ENCODE peak calls at places on chromosome 21, in seven cellular contexts. One of them, this sample, is unnamed.

GRCh38 chr21:33687634-33688033 is 45.3 kb downstream of the ITSN1 start:
- DNase-seq in breast epithelium: no peak
- DNase-seq in endothelial cell of umbilical vein: no peak
- DNase-seq in K562: no peak
- DNase-seq in Panc1: no peak
- DNase-seq in SK-N-SH: no peak
- DNase-seq in transverse colon: no peak
- DNase-seq in this sample: no peak

GRCh38 chr21:32114434-32115063 is 164.3 kb downstream of the MIS18A start:
- DNase-seq in SK-N-SH: no peak
- DNase-seq in transverse colon: no peak
- DNase-seq in breast epithelium: no peak
- DNase-seq in Panc1: no peak
- DNase-seq in endothelial cell of umbilical vein: no peak
- DNase-seq in K562: no peak
- DNase-seq in this sample: no peak

GRCh38 chr21:46284077-46284644 is 1.2 kb downstream of the MCM3AP start:
- DNase-seq in Panc1: no peak
- DNase-seq in breast epithelium: peak; percentile 31
- DNase-seq in SK-N-SH: no peak
- DNase-seq in endothelial cell of umbilical vein: peak; percentile 51
- DNase-seq in transverse colon: peak; percentile 36
- DNase-seq in K562: no peak
- DNase-seq in this sample: no peak

GRCh38 chr21:23936224-23936623 is 1671.1 kb downstream of the MRPL39 start:
- DNase-seq in Panc1: no peak
- DNase-seq in SK-N-SH: peak; percentile 39
- DNase-seq in breast epithelium: no peak
- DNase-seq in transverse colon: no peak
- DNase-seq in endothelial cell of umbilical vein: peak; percentile 17
- DNase-seq in K562: peak; percentile 19
- DNase-seq in this sample: no peak

GRCh38 chr21:16084776-16085364 is 355.1 kb downstream of the USP25 start:
- DNase-seq in Panc1: no peak
- DNase-seq in breast epithelium: no peak
- DNase-seq in transverse colon: no peak
- DNase-seq in endothelial cell of umbilical vein: no peak
- DNase-seq in SK-N-SH: no peak
- DNase-seq in K562: no peak
- DNase-seq in this sample: no peak

GRCh38 chr21:29658177-29658933 is 281.4 kb downstream of the GRIK1 start:
- DNase-seq in endothelial cell of umbilical vein: no peak
- DNase-seq in K562: no peak
- DNase-seq in transverse colon: no peak
- DNase-seq in Panc1: no peak
- DNase-seq in breast epithelium: no peak
- DNase-seq in SK-N-SH: no peak
- DNase-seq in this sample: no peak

GRCh38 chr21:29506214-29506613 is 207.5 kb downstream of the BACH1 start:
- DNase-seq in SK-N-SH: no peak
- DNase-seq in Panc1: no peak
- DNase-seq in endothelial cell of umbilical vein: no peak
- DNase-seq in transverse colon: no peak
- DNase-seq in K562: no peak
- DNase-seq in breast epithelium: no peak
- DNase-seq in this sample: no peak

GRCh38 chr21:36966846-36967657 is 583 bp upstream of the HLCS start:
- DNase-seq in SK-N-SH: no peak
- DNase-seq in breast epithelium: no peak
- DNase-seq in transverse colon: no peak
- DNase-seq in K562: no peak
- DNase-seq in Panc1: no peak
- DNase-seq in endothelial cell of umbilical vein: peak; percentile 88
- DNase-seq in this sample: peak; percentile 90

GRCh38 chr21:34219334-34220020 is 144.3 kb upstream of the KCNE2 start:
- DNase-seq in SK-N-SH: no peak
- DNase-seq in endothelial cell of umbilical vein: no peak
- DNase-seq in Panc1: no peak
- DNase-seq in transverse colon: no peak
- DNase-seq in K562: no peak
- DNase-seq in breast epithelium: no peak
- DNase-seq in this sample: no peak

GRCh38 chr21:16315223-16315622 is 585.4 kb downstream of the USP25 start:
- DNase-seq in SK-N-SH: no peak
- DNase-seq in endothelial cell of umbilical vein: no peak
- DNase-seq in Panc1: no peak
- DNase-seq in K562: no peak
- DNase-seq in transverse colon: no peak
- DNase-seq in breast epithelium: no peak
- DNase-seq in this sample: no peak

GRCh38 chr21:32256873-32257620 is 21.8 kb downstream of the MIS18A start:
- DNase-seq in endothelial cell of umbilical vein: peak; percentile 95
- DNase-seq in transverse colon: peak; percentile 53
- DNase-seq in K562: no peak
- DNase-seq in breast epithelium: peak; percentile 66
- DNase-seq in Panc1: no peak
- DNase-seq in SK-N-SH: peak; percentile 85
- DNase-seq in this sample: no peak

GRCh38 chr21:26461500-26461899 is 111.6 kb downstream of the CYYR1 start:
- DNase-seq in K562: no peak
- DNase-seq in endothelial cell of umbilical vein: no peak
- DNase-seq in SK-N-SH: no peak
- DNase-seq in Panc1: no peak
- DNase-seq in breast epithelium: no peak
- DNase-seq in transverse colon: no peak
- DNase-seq in this sample: no peak

GRCh38 chr21:46667191-46667734 is 31.8 kb downstream of the PRMT2 start:
- DNase-seq in Panc1: no peak
- DNase-seq in endothelial cell of umbilical vein: peak; percentile 21
- DNase-seq in K562: no peak
- DNase-seq in breast epithelium: no peak
- DNase-seq in SK-N-SH: peak; percentile 78
- DNase-seq in transverse colon: no peak
- DNase-seq in this sample: no peak

GRCh38 chr21:38244407-38244787 is 12.4 kb upstream of the KCNJ15 start:
- DNase-seq in endothelial cell of umbilical vein: no peak
- DNase-seq in Panc1: no peak
- DNase-seq in transverse colon: no peak
- DNase-seq in breast epithelium: no peak
- DNase-seq in SK-N-SH: no peak
- DNase-seq in K562: no peak
- DNase-seq in this sample: no peak

GRCh38 chr21:40901690-40902089 is 54.7 kb upstream of the DSCAM start:
- DNase-seq in breast epithelium: peak; percentile 67
- DNase-seq in endothelial cell of umbilical vein: no peak
- DNase-seq in Panc1: no peak
- DNase-seq in K562: no peak
- DNase-seq in SK-N-SH: no peak
- DNase-seq in transverse colon: no peak
- DNase-seq in this sample: no peak

GRCh38 chr21:36926989-36927695 is 39.3 kb downstream of the HLCS start:
- DNase-seq in endothelial cell of umbilical vein: no peak
- DNase-seq in SK-N-SH: no peak
- DNase-seq in Panc1: no peak
- DNase-seq in transverse colon: no peak
- DNase-seq in breast epithelium: no peak
- DNase-seq in K562: no peak
- DNase-seq in this sample: no peak

GRCh38 chr21:31915566-31915965 is 42.7 kb downstream of the HUNK start:
- DNase-seq in K562: no peak
- DNase-seq in breast epithelium: no peak
- DNase-seq in endothelial cell of umbilical vein: no peak
- DNase-seq in Panc1: no peak
- DNase-seq in transverse colon: no peak
- DNase-seq in SK-N-SH: no peak
- DNase-seq in this sample: no peak

GRCh38 chr21:35258521-35258920 is 209.4 kb upstream of the RUNX1 start:
- DNase-seq in K562: no peak
- DNase-seq in transverse colon: no peak
- DNase-seq in endothelial cell of umbilical vein: no peak
- DNase-seq in Panc1: no peak
- DNase-seq in SK-N-SH: no peak
- DNase-seq in breast epithelium: no peak
- DNase-seq in this sample: no peak

GRCh38 chr21:35256468-35256988 is 207.4 kb upstream of the RUNX1 start:
- DNase-seq in SK-N-SH: peak; percentile 5
- DNase-seq in Panc1: peak; percentile 91
- DNase-seq in endothelial cell of umbilical vein: peak; percentile 98
- DNase-seq in K562: peak; percentile 53
- DNase-seq in transverse colon: peak; percentile 78
- DNase-seq in breast epithelium: peak; percentile 76
- DNase-seq in this sample: no peak

GRCh38 chr21:35259452-35259851 is 210.3 kb upstream of the RUNX1 start:
- DNase-seq in Panc1: no peak
- DNase-seq in transverse colon: no peak
- DNase-seq in K562: no peak
- DNase-seq in breast epithelium: no peak
- DNase-seq in endothelial cell of umbilical vein: no peak
- DNase-seq in SK-N-SH: no peak
- DNase-seq in this sample: no peak

GRCh38 chr21:35254752-35255138 is 205.6 kb upstream of the RUNX1 start:
- DNase-seq in SK-N-SH: no peak
- DNase-seq in endothelial cell of umbilical vein: no peak
- DNase-seq in Panc1: no peak
- DNase-seq in transverse colon: no peak
- DNase-seq in breast epithelium: no peak
- DNase-seq in K562: no peak
- DNase-seq in this sample: no peak

DNA sequence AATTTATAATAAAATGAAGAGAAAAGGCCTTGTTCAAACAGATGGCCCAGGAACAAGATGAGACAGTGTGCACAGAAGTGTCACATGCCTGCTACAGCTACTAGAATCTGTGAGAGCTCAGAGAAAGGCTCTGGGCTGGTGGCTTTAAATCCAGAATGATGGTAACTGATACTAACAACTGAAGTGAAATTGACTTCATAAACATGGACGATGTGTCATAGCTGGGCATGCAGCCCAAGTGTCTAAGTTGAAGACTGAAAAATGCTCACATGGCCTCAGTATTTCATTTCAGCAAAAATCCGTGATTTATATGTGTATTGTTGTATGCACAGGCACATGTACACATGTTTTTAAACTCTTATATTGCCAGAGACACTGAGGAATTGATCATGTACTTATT is 208.3 kb upstream of the RUNX1 start:
- DNase-seq in endothelial cell of umbilical vein: peak; percentile 97
- DNase-seq in SK-N-SH: no peak
- DNase-seq in K562: no peak
- DNase-seq in breast epithelium: peak; percentile 43
- DNase-seq in Panc1: peak; percentile 61
- DNase-seq in transverse colon: peak; percentile 51
- DNase-seq in this sample: no peak
- TF ChIP-seq POLR2AphosphoS5 in endothelial cell of umbilical vein: no peak
- TF ChIP-seq POLR2AphosphoS5 in SK-N-SH: peak; percentile 37
- TF ChIP-seq POLR2AphosphoS5 in K562: no peak
- TF ChIP-seq POLR2AphosphoS5 in breast epithelium: no peak
- TF ChIP-seq POLR2AphosphoS5 in Panc1: no peak
- TF ChIP-seq POLR2AphosphoS5 in transverse colon: peak; percentile 10
- TF ChIP-seq POLR2AphosphoS5 in this sample: no peak

DNA sequence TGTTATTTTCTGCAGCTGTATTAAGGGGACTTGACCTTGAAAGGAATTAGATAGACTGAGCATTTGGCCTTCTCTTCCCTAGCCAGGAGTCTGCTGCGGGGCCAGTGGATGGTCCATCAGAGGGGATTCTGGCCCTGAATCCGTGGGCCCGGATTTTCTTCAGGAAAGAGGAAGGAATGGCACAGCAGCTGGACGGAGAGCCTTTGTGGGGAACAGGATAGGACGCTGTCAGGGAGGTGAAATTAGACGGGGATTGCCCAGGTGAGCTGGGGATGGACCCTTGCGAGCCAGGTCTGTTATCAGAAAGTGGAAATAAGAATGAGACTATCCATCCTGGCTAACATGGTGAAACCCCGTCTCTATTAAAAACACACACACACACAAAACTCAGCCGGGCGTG is 1.7 kb upstream of the C2CD2 start:
- DNase-seq in K562: no peak
- DNase-seq in Panc1: no peak
- DNase-seq in SK-N-SH: no peak
- DNase-seq in breast epithelium: no peak
- DNase-seq in transverse colon: no peak
- DNase-seq in endothelial cell of umbilical vein: no peak
- DNase-seq in this sample: peak; percentile 54
- H3K4me3 ChIP-seq in K562: no peak overlapping the region
- H3K4me3 ChIP-seq in Panc1: no peak overlapping the region
- H3K4me3 ChIP-seq in SK-N-SH: no peak overlapping the region
- H3K4me3 ChIP-seq in breast epithelium: no peak overlapping the region
- H3K4me3 ChIP-seq in transverse colon: no peak overlapping the region
- H3K4me3 ChIP-seq in endothelial cell of umbilical vein: no peak overlapping the region
- H3K4me3 ChIP-seq in this sample: no peak overlapping the region

GRCh38 chr21:44910229-44911065 is 10.3 kb downstream of the ITGB2 start:
- DNase-seq in breast epithelium: no peak
- DNase-seq in K562: no peak
- DNase-seq in SK-N-SH: no peak
- DNase-seq in endothelial cell of umbilical vein: no peak
- DNase-seq in Panc1: no peak
- DNase-seq in transverse colon: no peak
- DNase-seq in this sample: no peak
- H3K4me1 ChIP-seq in breast epithelium: peaks cover 8% of the 10 kb centered on the region
- H3K4me1 ChIP-seq in K562: peaks cover 9% of the 10 kb centered on the region
- H3K4me1 ChIP-seq in SK-N-SH: peaks cover 5% of the 10 kb centered on the region
- H3K4me1 ChIP-seq in endothelial cell of umbilical vein: peaks cover 23% of the 10 kb centered on the region
- H3K4me1 ChIP-seq in Panc1: peaks cover 34% of the 10 kb centered on the region
- H3K4me1 ChIP-seq in transverse colon: peaks cover 32% of the 10 kb centered on the region
- H3K4me1 ChIP-seq in this sample: peaks cover 94% of the 10 kb centered on the region

GRCh38 chr21:28257276-28257675 is 735.4 kb downstream of the LTN1 start:
- DNase-seq in K562: no peak
- DNase-seq in breast epithelium: no peak
- DNase-seq in Panc1: no peak
- DNase-seq in transverse colon: no peak
- DNase-seq in SK-N-SH: peak; percentile 41
- DNase-seq in endothelial cell of umbilical vein: peak; percentile 38
- DNase-seq in this sample: no peak

GRCh38 chr21:28266061-28266460 is 726.6 kb downstream of the LTN1 start:
- DNase-seq in endothelial cell of umbilical vein: no peak
- DNase-seq in Panc1: no peak
- DNase-seq in transverse colon: no peak
- DNase-seq in breast epithelium: no peak
- DNase-seq in SK-N-SH: no peak
- DNase-seq in K562: no peak
- DNase-seq in this sample: no peak

GRCh38 chr21:28256420-28256831 is 736.3 kb downstream of the LTN1 start:
- DNase-seq in breast epithelium: no peak
- DNase-seq in Panc1: no peak
- DNase-seq in SK-N-SH: peak; percentile 26
- DNase-seq in transverse colon: no peak
- DNase-seq in K562: no peak
- DNase-seq in endothelial cell of umbilical vein: no peak
- DNase-seq in this sample: no peak

GRCh38 chr21:28263974-28264373 is 728.7 kb downstream of the LTN1 start:
- DNase-seq in K562: no peak
- DNase-seq in Panc1: no peak
- DNase-seq in SK-N-SH: no peak
- DNase-seq in endothelial cell of umbilical vein: no peak
- DNase-seq in breast epithelium: no peak
- DNase-seq in transverse colon: no peak
- DNase-seq in this sample: no peak

DNA sequence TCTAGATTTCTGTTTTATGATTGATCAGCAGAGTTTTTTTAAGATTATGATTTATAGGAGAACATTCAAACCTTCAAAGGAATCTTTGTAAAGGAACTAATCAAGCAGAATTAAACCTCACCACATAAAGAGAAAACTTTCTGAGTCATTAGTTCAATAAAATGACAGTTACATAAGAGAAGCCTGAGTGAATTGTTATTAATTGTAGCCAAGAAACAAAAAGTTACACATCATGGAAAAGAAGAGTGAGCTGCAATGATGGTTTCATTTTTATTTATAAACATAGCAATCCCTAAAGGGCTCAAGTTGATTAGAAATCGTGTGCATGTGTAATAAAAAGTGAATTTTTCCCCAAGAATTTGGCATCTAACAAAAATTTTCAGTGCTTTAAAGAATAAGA is 731.4 kb downstream of the LTN1 start:
- DNase-seq in Panc1: no peak
- DNase-seq in breast epithelium: no peak
- DNase-seq in transverse colon: no peak
- DNase-seq in SK-N-SH: no peak
- DNase-seq in endothelial cell of umbilical vein: no peak
- DNase-seq in K562: no peak
- DNase-seq in this sample: no peak
- TF ChIP-seq POLR2AphosphoS5 in Panc1: no peak
- TF ChIP-seq POLR2AphosphoS5 in breast epithelium: no peak
- TF ChIP-seq POLR2AphosphoS5 in transverse colon: no peak
- TF ChIP-seq POLR2AphosphoS5 in SK-N-SH: no peak
- TF ChIP-seq POLR2AphosphoS5 in endothelial cell of umbilical vein: no peak
- TF ChIP-seq POLR2AphosphoS5 in K562: no peak
- TF ChIP-seq POLR2AphosphoS5 in this sample: no peak

This sample was measured in spleen.